ENCODE peak calls at places on chromosomes 13 and 19, in six cellular contexts. Q, B, F, R, N and K are unnamed samples.

GRCh38 chr13:26254583-26255102 is 714 bp downstream of the CDK8 start:
- DNase-seq in Q (peak), B (peak), F (peak), R (peak), N (no peak), K (peak)

GRCh38 chr19:4524808-4525562 is 6.7 kb upstream of the PLIN4 start:
- DNase-seq in Q (peak), B (peak), F (peak), R (no peak), N (no peak), K (no peak)

GRCh38 chr19:18784786-18785120 is 6.4 kb downstream of the COMP start:
- DNase-seq in Q (no peak), B (no peak), F (no peak), R (no peak), N (no peak), K (no peak)

GRCh38 chr13:32902898-32903297 is 113.3 kb upstream of the KL start:
- DNase-seq in Q (no peak), B (no peak), F (no peak), R (no peak), N (no peak), K (peak)

GRCh38 chr13:23570931-23571330 is 719 bp downstream of the TNFRSF19 start:
- DNase-seq in Q (no peak), B (no peak), F (no peak), R (peak), N (no peak), K (peak)

GRCh38 chr13:94419304-94419943 is 60.1 kb downstream of the DCT start:
- DNase-seq in Q (no peak), B (no peak), F (no peak), R (no peak), N (no peak), K (peak)

GRCh38 chr13:112684041-112684440 is 5.8 kb upstream of the ATP11A start:
- DNase-seq in Q (no peak), B (no peak), F (no peak), R (no peak), N (no peak), K (no peak)

GRCh38 chr19:17872251-17873001 is 681 bp downstream of the SLC5A5 start:
- DNase-seq in Q (no peak), B (no peak), F (no peak), R (no peak), N (no peak), K (no peak)

GRCh38 chr19:36215276-36216171 is 618 bp downstream of the ZNF146 start:
- DNase-seq in Q (no peak), B (peak), F (peak), R (no peak), N (no peak), K (peak)

GRCh38 chr13:100542546-100543156 is 45.9 kb downstream of the GGACT start:
- DNase-seq in Q (no peak), B (peak), F (no peak), R (peak), N (peak), K (peak)
- TF ChIP-seq SMC3 in Q (peak), B (peak), F (peak), R (peak), N (peak), K (peak)

DNA sequence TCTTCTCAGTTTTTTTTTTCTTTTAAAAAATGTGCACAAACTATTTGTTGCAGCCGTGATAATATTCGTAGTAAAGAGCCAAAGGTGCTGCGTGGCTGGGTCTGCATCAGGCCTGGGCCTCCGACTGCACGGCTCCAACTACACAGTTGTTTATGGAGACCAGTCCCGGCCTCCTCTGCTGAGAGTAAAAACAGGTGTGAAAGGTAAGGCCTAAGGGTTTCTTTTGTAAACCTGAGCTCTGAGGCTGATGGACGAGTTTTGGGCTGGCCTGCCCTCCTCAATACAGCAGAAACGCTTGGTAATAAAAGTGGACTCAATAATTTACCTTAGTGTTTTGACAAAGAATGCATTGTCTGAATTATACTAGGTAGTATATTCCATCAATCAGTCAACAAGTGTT is 3.9 kb downstream of the MBNL2 start:
- DNase-seq in Q (no peak), B (no peak), F (no peak), R (no peak), N (no peak), K (no peak)
- H3K4me3 ChIP-seq in Q (peak), B (no peak), F (peak), R (peak), N (peak), K (peak)

GRCh38 chr13:40342901-40343300 is 323.5 kb downstream of the FOXO1 start:
- DNase-seq in Q (no peak), B (no peak), F (no peak), R (no peak), N (no peak), K (no peak)

GRCh38 chr13:40343550-40344269 is 322.7 kb downstream of the FOXO1 start:
- DNase-seq in Q (no peak), B (no peak), F (no peak), R (no peak), N (no peak), K (no peak)

GRCh38 chr13:40341501-40341900 is 324.9 kb downstream of the FOXO1 start:
- DNase-seq in Q (no peak), B (no peak), F (no peak), R (no peak), N (no peak), K (no peak)

GRCh38 chr13:40341086-40341471 is 325.4 kb downstream of the FOXO1 start:
- DNase-seq in Q (no peak), B (no peak), F (no peak), R (no peak), N (no peak), K (no peak)

DNA sequence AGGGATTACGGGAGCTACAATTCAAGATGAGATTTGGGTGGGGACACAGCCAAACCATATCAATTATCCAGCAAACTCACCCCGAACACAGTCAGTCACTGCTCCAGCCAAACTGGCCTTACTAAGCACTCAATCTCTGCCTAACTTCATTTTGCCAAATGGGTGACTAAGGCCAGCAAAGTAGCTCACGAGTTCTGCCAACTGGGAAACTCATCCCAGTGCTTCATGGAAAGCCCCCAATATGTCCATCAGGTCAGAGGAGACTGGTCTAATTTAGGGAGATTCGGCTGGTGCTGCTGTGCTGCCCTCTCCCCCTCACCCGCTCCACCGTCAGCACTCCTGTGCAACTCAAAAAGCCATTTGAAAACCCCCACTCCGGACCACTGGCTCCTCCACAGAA is 324.0 kb downstream of the FOXO1 start:
- DNase-seq in Q (no peak), B (no peak), F (no peak), R (no peak), N (no peak), K (no peak)
- H3K27ac ChIP-seq in Q (no peak), B (no peak), F (no peak), R (no peak), N (no peak), K (no peak)

DNA sequence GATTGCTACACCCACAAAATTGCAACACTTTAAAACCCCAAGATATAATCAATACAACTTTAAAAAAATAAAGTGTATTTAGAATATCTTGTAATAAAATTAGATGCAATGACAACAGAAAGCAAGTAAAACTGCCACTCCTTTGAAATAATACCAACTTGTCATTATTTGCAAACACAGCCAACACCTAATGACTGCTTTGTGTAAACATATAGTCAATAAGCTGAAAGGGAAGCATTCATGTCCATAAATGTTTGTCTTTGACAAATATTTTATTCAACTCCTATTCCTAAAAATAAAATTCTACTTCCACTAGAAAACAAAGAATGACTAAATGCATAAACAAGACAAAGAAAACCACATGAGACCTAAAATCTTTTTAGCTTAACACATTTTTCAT is 6.6 kb downstream of the SMAD9 start:
- DNase-seq in Q (no peak), B (no peak), F (no peak), R (no peak), N (no peak), K (no peak)
- TF ChIP-seq SMC3 in Q (no peak), B (no peak), F (no peak), R (no peak), N (no peak), K (no peak)

DNA sequence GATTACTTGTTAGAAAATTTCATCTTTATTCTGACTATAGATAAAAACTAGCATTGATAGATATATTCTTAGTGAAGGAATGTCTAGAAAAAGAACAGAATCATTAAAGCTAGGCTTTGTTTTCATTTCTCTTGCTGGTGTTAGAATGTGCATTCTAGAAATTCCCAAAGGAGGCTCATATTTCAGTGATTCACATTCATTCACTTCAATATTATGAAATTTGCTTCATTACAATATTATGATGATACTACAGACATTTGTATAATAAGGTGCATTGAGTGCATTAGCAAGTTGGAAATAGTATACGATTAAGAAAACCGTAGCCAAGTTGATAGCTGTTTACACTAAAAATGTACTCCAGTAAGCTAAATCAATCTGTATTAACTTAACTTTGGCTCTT is 70.7 kb upstream of the MYCBP2 start:
- DNase-seq in Q (no peak), B (no peak), F (no peak), R (no peak), N (no peak), K (no peak)
- H3K4me3 ChIP-seq in Q (no peak), B (no peak), F (no peak), R (no peak), N (no peak), K (no peak)

GRCh38 chr13:110828705-110829104 is 86.2 kb downstream of the ANKRD10 start:
- DNase-seq in Q (no peak), B (no peak), F (no peak), R (no peak), N (no peak), K (no peak)
- H3K27ac ChIP-seq in Q (no peak), B (no peak), F (no peak), R (no peak), N (no peak), K (no peak)

DNA sequence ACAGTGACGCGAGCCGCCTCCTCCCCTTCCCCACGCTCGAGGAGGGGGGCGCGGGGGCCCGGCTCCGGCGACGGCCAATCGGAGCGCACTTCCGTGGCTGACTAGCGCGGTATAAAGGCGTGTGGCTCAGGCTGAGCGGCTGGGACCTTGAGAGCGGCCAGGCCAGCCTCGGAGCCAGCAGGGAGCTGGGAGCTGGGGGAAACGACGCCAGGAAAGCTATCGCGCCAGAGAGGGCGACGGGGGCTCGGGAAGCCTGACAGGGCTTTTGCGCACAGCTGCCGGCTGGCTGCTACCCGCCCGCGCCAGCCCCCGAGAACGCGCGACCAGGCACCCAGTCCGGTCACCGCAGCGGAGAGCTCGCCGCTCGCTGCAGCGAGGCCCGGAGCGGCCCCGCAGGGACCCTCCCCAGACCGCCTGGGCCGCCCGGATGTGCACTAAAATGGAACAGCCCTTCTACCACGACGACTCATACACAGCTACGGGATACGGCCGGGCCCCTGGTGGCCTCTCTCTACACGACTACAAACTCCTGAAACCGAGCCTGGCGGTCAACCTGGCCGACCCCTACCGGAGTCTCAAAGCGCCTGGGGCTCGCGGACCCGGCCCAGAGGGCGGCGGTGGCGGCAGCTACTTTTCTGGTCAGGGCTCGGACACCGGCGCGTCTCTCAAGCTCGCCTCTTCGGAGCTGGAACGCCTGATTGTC is at the start of gene JUNB:
- DNase-seq in Q (peak), B (peak), F (peak), R (peak), N (peak), K (peak)
- TF ChIP-seq SMC3 in Q (no peak), B (no peak), F (no peak), R (no peak), N (peak), K (no peak)

DNA sequence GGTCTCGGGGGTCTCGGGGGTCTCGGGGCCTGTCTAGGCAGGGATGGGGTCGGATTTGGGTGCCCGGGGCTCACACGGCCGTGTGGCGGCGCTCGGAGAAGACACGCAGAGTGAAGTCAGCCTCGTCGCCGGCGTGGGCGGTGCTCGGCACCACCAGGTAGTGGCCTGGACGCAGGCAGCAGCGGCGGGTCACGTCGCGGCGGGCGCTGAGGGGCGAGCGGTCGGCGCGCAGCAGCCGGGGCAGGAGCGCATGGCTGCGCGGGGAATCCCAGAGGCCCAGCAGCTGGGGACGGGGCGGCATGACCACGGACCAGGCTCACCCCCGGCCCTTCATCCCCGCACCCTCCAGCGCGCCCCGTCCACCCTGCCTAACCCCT is 8.2 kb downstream of the CAPN12 start:
- DNase-seq in Q (peak), B (peak), F (peak), R (no peak), N (no peak), K (no peak)
- H3K4me3 ChIP-seq in Q (peak), B (peak), F (peak), R (peak), N (peak), K (peak)

GRCh38 chr13:20824762-20825161 is 51.0 kb upstream of the EEF1AKMT1 start:
- DNase-seq in Q (no peak), B (no peak), F (no peak), R (no peak), N (no peak), K (peak)
- H3K27ac ChIP-seq in Q (no peak), B (no peak), F (no peak), R (no peak), N (no peak), K (no peak)